ENCODE peak calls at places on chromosome 9, in ten cellular contexts. T is CD8-positive, alpha-beta T cell; G is GM13976; R is AG09319; E is Panc1; Y is chondrocyte; U is activated CD8-positive, alpha-beta T cell treated with anti-CD3 and anti-CD28 coated beads for 36 hours; W is thyroid gland; M is HFFc6; K is progenitor cell of endocrine pancreas. Q is an unnamed sample.
A peak's percentile ranks its signal among the peaks of the same experiment; 100 is the strongest.

GRCh38 chr9:97594414-97594921 is 38.7 kb downstream of the TSTD2 start:
- DNase-seq in T (no peak), G (no peak), R (no peak), E (no peak), Y (no peak), U (no peak), W (peak; percentile 47), M (no peak), K (no peak), Q (no peak)

GRCh38 chr9:21890696-21891095 is 88.3 kb downstream of the MTAP start:
- DNase-seq in T (no peak), G (no peak), R (no peak), E (no peak), Y (no peak), U (no peak), W (no peak), M (no peak), K (no peak), Q (no peak)

GRCh38 chr9:73643379-73644013 is 491.8 kb downstream of the ANXA1 start:
- DNase-seq in T (no peak), G (no peak), R (no peak), E (no peak), Y (no peak), U (no peak), W (no peak), M (no peak), K (no peak), Q (no peak)

GRCh38 chr9:120928015-120928719 is 1.6 kb upstream of the TRAF1 start:
- DNase-seq in T (peak; percentile 70), G (no peak), R (no peak), E (no peak), Y (no peak), U (peak; percentile 55), W (peak; percentile 59), M (no peak), K (no peak), Q (peak; percentile 55)

GRCh38 chr9:8677725-8678124 is 878.1 kb upstream of the DMAC1 start:
- DNase-seq in T (no peak), G (no peak), R (no peak), E (no peak), Y (no peak), U (no peak), W (no peak), M (no peak), K (no peak), Q (no peak)

GRCh38 chr9:124280176-124280691 is 22.5 kb downstream of the NEK6 start:
- DNase-seq in T (no peak), G (no peak), R (no peak), E (no peak), Y (no peak), U (no peak), W (peak; percentile 84), M (peak; percentile 47), K (no peak), Q (no peak)

GRCh38 chr9:33211695-33212393 is 28.1 kb upstream of the SPINK4 start:
- DNase-seq in T (no peak), G (no peak), R (no peak), E (no peak), Y (no peak), U (no peak), W (no peak), M (peak; percentile 28), K (no peak), Q (no peak)

GRCh38 chr9:136050266-136050705 is 44.8 kb downstream of the NACC2 start:
- DNase-seq in T (no peak), G (no peak), R (no peak), E (no peak), Y (no peak), U (no peak), W (no peak), M (no peak), K (no peak), Q (no peak)

GRCh38 chr9:114278881-114279570 is 43.9 kb upstream of the ORM1 start:
- DNase-seq in T (no peak), G (no peak), R (no peak), E (no peak), Y (peak; percentile 61), U (no peak), W (no peak), M (peak; percentile 70), K (no peak), Q (no peak)

GRCh38 chr9:89134709-89135108 is 43.9 kb downstream of the SHC3 start:
- DNase-seq in T (no peak), G (no peak), R (no peak), E (no peak), Y (no peak), U (no peak), W (no peak), M (no peak), K (no peak), Q (no peak)

GRCh38 chr9:124392855-124393460 is 22.3 kb downstream of the PSMB7 start:
- DNase-seq in T (no peak), G (no peak), R (peak; percentile 73), E (peak; percentile 95), Y (no peak), U (no peak), W (no peak), M (peak; percentile 93), K (no peak), Q (no peak)

GRCh38 chr9:134571326-134571871 is 70.2 kb upstream of the COL5A1 start:
- DNase-seq in T (no peak), G (no peak), R (no peak), E (no peak), Y (no peak), U (no peak), W (no peak), M (no peak), K (peak; percentile 4), Q (no peak)

GRCh38 chr9:113221800-113222481 is 597 bp downstream of the SLC31A1 start:
- DNase-seq in T (no peak), G (no peak), R (no peak), E (no peak), Y (no peak), U (peak; percentile 2), W (no peak), M (no peak), K (no peak), Q (no peak)

GRCh38 chr9:20303066-20303465 is 319.2 kb downstream of the MLLT3 start:
- DNase-seq in T (no peak), G (no peak), R (no peak), E (no peak), Y (no peak), U (no peak), W (no peak), M (no peak), K (no peak), Q (no peak)

GRCh38 chr9:76219555-76220151 is 174.6 kb downstream of the RFK start:
- DNase-seq in T (no peak), G (no peak), R (no peak), E (no peak), Y (no peak), U (no peak), W (no peak), M (no peak), K (no peak), Q (no peak)
- TF ChIP-seq CTCF in T (no peak), G (no peak), R (no peak), E (no peak), Y (peak; percentile 59), U (no peak), W (no peak), M (peak; percentile 26), K (peak; percentile 25), Q (peak; percentile 33)

GRCh38 chr9:110126986-110127864 is 80.7 kb downstream of the C9orf152 start:
- DNase-seq in T (no peak), G (no peak), R (no peak), E (no peak), Y (no peak), U (no peak), W (peak; percentile 70), M (no peak), K (no peak), Q (peak; percentile 67)
- TF ChIP-seq CTCF in T (no peak), G (no peak), R (no peak), E (no peak), Y (peak; percentile 20), U (no peak), W (no peak), M (no peak), K (no peak), Q (no peak)

GRCh38 chr9:127959841-127960409 is 20.9 kb downstream of the EEIG1 start:
- DNase-seq in T (no peak), G (no peak), R (no peak), E (no peak), Y (no peak), U (no peak), W (no peak), M (no peak), K (no peak), Q (no peak)

GRCh38 chr9:127954831-127955293 is 17.2 kb upstream of the DPM2 start:
- DNase-seq in T (no peak), G (no peak), R (no peak), E (no peak), Y (no peak), U (no peak), W (no peak), M (no peak), K (no peak), Q (no peak)

GRCh38 chr9:127953768-127954505 is 16.3 kb upstream of the DPM2 start:
- DNase-seq in T (no peak), G (no peak), R (no peak), E (no peak), Y (no peak), U (peak; percentile 60), W (no peak), M (no peak), K (no peak), Q (no peak)

GRCh38 chr9:127958728-127959127 is 21.1 kb upstream of the DPM2 start:
- DNase-seq in T (no peak), G (no peak), R (no peak), E (no peak), Y (no peak), U (no peak), W (no peak), M (no peak), K (no peak), Q (no peak)

DNA sequence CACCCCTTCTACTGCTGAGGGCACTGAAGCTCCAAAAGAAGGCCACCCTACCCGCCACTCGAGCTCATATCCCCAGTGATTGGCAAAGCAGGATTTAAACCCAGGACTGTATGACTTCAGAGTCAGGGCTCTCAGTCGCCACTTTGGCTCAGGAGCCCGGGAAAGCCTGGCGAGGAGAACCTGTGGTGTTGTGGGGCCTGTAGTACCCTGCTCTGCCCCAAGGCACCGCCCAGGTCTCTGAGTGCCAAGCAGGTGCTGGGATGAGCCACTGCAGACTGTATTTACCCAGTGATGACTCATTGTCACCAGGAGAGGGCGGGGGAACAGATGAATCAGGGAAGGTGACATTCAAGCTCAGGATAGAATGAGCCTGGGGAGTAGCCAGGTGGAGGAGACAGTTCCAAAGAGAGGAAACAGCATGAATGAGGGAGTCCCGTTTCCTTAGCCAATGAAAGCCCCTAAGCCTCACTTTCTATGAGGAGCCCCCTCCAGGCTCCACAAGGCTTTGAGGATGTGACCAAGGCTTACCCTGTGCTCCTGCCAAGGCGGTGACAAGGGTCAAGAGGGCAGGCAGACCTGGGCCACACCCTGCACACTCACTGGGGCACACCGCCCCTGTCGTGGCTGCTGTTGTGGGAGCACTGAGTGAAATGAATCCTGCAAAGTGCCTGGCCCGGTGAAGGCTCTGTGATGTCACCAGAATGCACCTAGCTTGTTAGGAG is 17.8 kb upstream of the DPM2 start:
- DNase-seq in T (peak; percentile 80), G (peak; percentile 85), R (no peak), E (peak; percentile 91), Y (no peak), U (peak; percentile 96), W (peak; percentile 83), M (no peak), K (no peak), Q (no peak)
- TF ChIP-seq CTCF in T (peak; percentile 77), G (peak; percentile 36), R (peak; percentile 2), E (no peak), Y (peak; percentile 40), U (peak; percentile 68), W (peak; percentile 21), M (peak; percentile 52), K (peak; percentile 41), Q (no peak)

GRCh38 chr9:133421615-133422542 is at the start of gene ADAMTS13:
- DNase-seq in T (no peak), G (peak; percentile 83), R (no peak), E (no peak), Y (no peak), U (peak; percentile 92), W (no peak), M (no peak), K (no peak), Q (no peak)
- TF ChIP-seq CTCF in T (no peak), G (peak; percentile 12), R (no peak), E (no peak), Y (peak; percentile 14), U (peak; percentile 14), W (no peak), M (peak; percentile 42), K (peak; percentile 29), Q (no peak)

Q was measured in endothelial cell.